ENCODE peak calls at places on chromosomes 7 and 10, in ten cellular contexts. Y, R, N, U, G, L, Q, C, B and T are unnamed samples.

GRCh38 chr7:153934048-153934447 is 118.2 kb upstream of the DPP6 start:
- DNase-seq in Y (no peak), R (no peak), N (no peak), U (no peak), G (no peak), L (no peak), Q (no peak), C (no peak), B (no peak), T (no peak)

GRCh38 chr10:71889388-71889987 is 38.4 kb upstream of the PSAP start:
- DNase-seq in Y (peak), R (no peak), N (no peak), U (peak), G (no peak), L (no peak), Q (no peak), C (no peak), B (no peak), T (no peak)

GRCh38 chr7:51265066-51265907 is 51.3 kb downstream of the COBL start:
- DNase-seq in Y (no peak), R (no peak), N (no peak), U (peak), G (no peak), L (no peak), Q (no peak), C (no peak), B (peak), T (no peak)

GRCh38 chr7:138755331-138755747 is 42.5 kb upstream of the TMEM213 start:
- DNase-seq in Y (no peak), R (no peak), N (no peak), U (peak), G (no peak), L (no peak), Q (no peak), C (no peak), B (peak), T (no peak)

GRCh38 chr7:57867884-57868701 is 418.1 kb downstream of the ZNF716 start:
- DNase-seq in Y (peak), R (no peak), N (no peak), U (no peak), G (no peak), L (no peak), Q (no peak), C (peak), B (peak), T (no peak)

GRCh38 chr7:22137466-22137865 is 191.8 kb upstream of the CDCA7L start:
- DNase-seq in Y (no peak), R (no peak), N (peak), U (no peak), G (no peak), L (no peak), Q (no peak), C (no peak), B (no peak), T (no peak)

GRCh38 chr10:22427890-22428571 is 82.7 kb downstream of the SPAG6 start:
- DNase-seq in Y (no peak), R (no peak), N (peak), U (no peak), G (no peak), L (no peak), Q (no peak), C (peak), B (no peak), T (no peak)

GRCh38 chr10:132962623-132963429 is 20.5 kb upstream of the CFAP46 start:
- DNase-seq in Y (no peak), R (no peak), N (no peak), U (no peak), G (no peak), L (no peak), Q (no peak), C (no peak), B (no peak), T (no peak)

GRCh38 chr7:30238721-30239441 is 45.5 kb upstream of the ZNRF2 start:
- DNase-seq in Y (no peak), R (no peak), N (peak), U (no peak), G (no peak), L (no peak), Q (peak), C (peak), B (no peak), T (no peak)

GRCh38 chr10:1465993-1466764 is 271.1 kb downstream of the ADARB2 start:
- DNase-seq in Y (no peak), R (no peak), N (no peak), U (no peak), G (no peak), L (no peak), Q (no peak), C (no peak), B (no peak), T (no peak)

GRCh38 chr10:132910186-132910880 is 32.0 kb downstream of the CFAP46 start:
- DNase-seq in Y (no peak), R (no peak), N (no peak), U (no peak), G (no peak), L (no peak), Q (no peak), C (no peak), B (no peak), T (no peak)

GRCh38 chr7:7265676-7266075 is 83.3 kb downstream of the C1GALT1 start:
- DNase-seq in Y (no peak), R (no peak), N (peak), U (no peak), G (no peak), L (no peak), Q (no peak), C (no peak), B (no peak), T (no peak)

GRCh38 chr7:36119005-36119711 is 33.9 kb upstream of the EEPD1 start:
- DNase-seq in Y (peak), R (no peak), N (peak), U (no peak), G (no peak), L (no peak), Q (peak), C (no peak), B (no peak), T (no peak)

GRCh38 chr7:73831656-73832579 is 1.1 kb downstream of the CLDN4 start:
- DNase-seq in Y (no peak), R (no peak), N (no peak), U (peak), G (no peak), L (no peak), Q (no peak), C (no peak), B (peak), T (no peak)

GRCh38 chr10:30755474-30755873 is 125.9 kb upstream of the LYZL2 start:
- DNase-seq in Y (no peak), R (no peak), N (peak), U (no peak), G (no peak), L (no peak), Q (peak), C (no peak), B (no peak), T (no peak)

GRCh38 chr10:100007239-100008141 is 2.3 kb downstream of the DNMBP start:
- DNase-seq in Y (no peak), R (no peak), N (no peak), U (no peak), G (no peak), L (no peak), Q (no peak), C (peak), B (no peak), T (no peak)

GRCh38 chr10:33373263-33373662 is 38.8 kb upstream of the NRP1 start:
- DNase-seq in Y (no peak), R (no peak), N (no peak), U (no peak), G (no peak), L (no peak), Q (no peak), C (no peak), B (no peak), T (no peak)

GRCh38 chr10:35890061-35890969 is 248.2 kb upstream of the FZD8 start:
- DNase-seq in Y (no peak), R (no peak), N (no peak), U (no peak), G (no peak), L (no peak), Q (no peak), C (no peak), B (peak), T (no peak)

GRCh38 chr7:1721047-1721687 is 51.1 kb downstream of the ELFN1 start:
- DNase-seq in Y (no peak), R (no peak), N (no peak), U (no peak), G (no peak), L (no peak), Q (no peak), C (no peak), B (no peak), T (no peak)

GRCh38 chr7:38863609-38864291 is 45.2 kb downstream of the VPS41 start:
- DNase-seq in Y (no peak), R (no peak), N (no peak), U (peak), G (no peak), L (no peak), Q (no peak), C (no peak), B (peak), T (no peak)

GRCh38 chr10:131850490-131850880 is 50.3 kb upstream of the PPP2R2D start:
- DNase-seq in Y (no peak), R (no peak), N (no peak), U (no peak), G (no peak), L (no peak), Q (no peak), C (no peak), B (no peak), T (no peak)

GRCh38 chr10:62724465-62724864 is 80.1 kb upstream of the ADO start:
- DNase-seq in Y (no peak), R (no peak), N (no peak), U (peak), G (no peak), L (no peak), Q (no peak), C (no peak), B (no peak), T (no peak)

GRCh38 chr7:130732980-130733865 is 784 bp downstream of the KLF14 start:
- DNase-seq in Y (peak), R (peak), N (peak), U (peak), G (peak), L (peak), Q (no peak), C (no peak), B (peak), T (no peak)

GRCh38 chr7:69184339-69184738 is 413.9 kb upstream of the AUTS2 start:
- DNase-seq in Y (no peak), R (no peak), N (no peak), U (no peak), G (no peak), L (no peak), Q (no peak), C (no peak), B (no peak), T (no peak)